ENCODE peak calls at places on chromosomes 5 and 9, in eight cellular contexts. C is upper lobe of left lung, A is psoas muscle, X is transverse colon, N is BJ, D is NT2/D1, T is right lobe of liver, E is heart right ventricle. R is an unnamed sample.

GRCh38 chr5:18220631-18221030 is 586.4 kb downstream of the TAF11L14 start:
- DNase-seq in C (no peak), A (no peak), X (no peak), N (no peak), D (no peak), T (no peak), E (no peak), R (no peak)

GRCh38 chr9:124972241-124972770 is 31.4 kb upstream of the GOLGA1 start:
- DNase-seq in C (no peak), A (no peak), X (no peak), N (no peak), D (no peak), T (no peak), E (no peak), R (no peak)

GRCh38 chr5:14510156-14510734 is 71.3 kb upstream of the OTULINL start:
- DNase-seq in C (no peak), A (no peak), X (no peak), N (no peak), D (no peak), T (no peak), E (no peak), R (no peak)

GRCh38 chr9:87792831-87793288 is 66.9 kb downstream of the CTSL start:
- DNase-seq in C (no peak), A (peak; percentile 77), X (peak; percentile 50), N (peak; percentile 19), D (no peak), T (peak; percentile 67), E (peak; percentile 68), R (peak; percentile 65)

GRCh38 chr9:37421914-37422288 is 595 bp upstream of the GRHPR start:
- DNase-seq in C (no peak), A (peak; percentile 50), X (no peak), N (no peak), D (no peak), T (peak; percentile 61), E (peak; percentile 34), R (no peak)

GRCh38 chr5:139137703-139138102 is 60.5 kb downstream of the SIL1 start:
- DNase-seq in C (no peak), A (peak; percentile 30), X (peak; percentile 12), N (no peak), D (no peak), T (no peak), E (no peak), R (peak; percentile 27)

GRCh38 chr5:16937023-16937379 is 913 bp upstream of the MYO10 start:
- DNase-seq in C (no peak), A (no peak), X (peak; percentile 75), N (no peak), D (no peak), T (no peak), E (no peak), R (no peak)

GRCh38 chr9:91503650-91504007 is 80.0 kb upstream of the NFIL3 start:
- DNase-seq in C (no peak), A (no peak), X (no peak), N (no peak), D (no peak), T (no peak), E (no peak), R (no peak)

GRCh38 chr9:98134702-98135557 is 15.9 kb upstream of the TRIM14 start:
- DNase-seq in C (peak; percentile 21), A (no peak), X (peak; percentile 2), N (no peak), D (no peak), T (no peak), E (no peak), R (no peak)

GRCh38 chr5:1511651-1512540 is 11.9 kb downstream of the LPCAT1 start:
- DNase-seq in C (peak; percentile 74), A (peak; percentile 3), X (peak; percentile 7), N (peak; percentile 19), D (no peak), T (peak; percentile 21), E (no peak), R (no peak)

GRCh38 chr9:18294229-18294628 is 179.7 kb upstream of the ADAMTSL1 start:
- DNase-seq in C (no peak), A (no peak), X (no peak), N (no peak), D (no peak), T (no peak), E (no peak), R (no peak)

GRCh38 chr5:154308457-154309360 is 118.2 kb downstream of the GALNT10 start:
- DNase-seq in C (no peak), A (no peak), X (no peak), N (peak; percentile 70), D (no peak), T (no peak), E (no peak), R (peak; percentile 82)

GRCh38 chr5:132498686-132499271 is 8.2 kb upstream of the IRF1 start:
- DNase-seq in C (no peak), A (no peak), X (no peak), N (no peak), D (no peak), T (no peak), E (no peak), R (no peak)

GRCh38 chr9:125991886-125992529 is 244.8 kb downstream of the PBX3 start:
- DNase-seq in C (no peak), A (no peak), X (no peak), N (no peak), D (no peak), T (peak; percentile 5), E (no peak), R (no peak)

GRCh38 chr5:71882826-71883744 is 164.0 kb downstream of the CARTPT start:
- DNase-seq in C (no peak), A (no peak), X (no peak), N (peak; percentile 53), D (no peak), T (no peak), E (no peak), R (peak; percentile 14)

GRCh38 chr5:154923441-154924430 is 14.3 kb downstream of the GEMIN5 start:
- DNase-seq in C (no peak), A (no peak), X (no peak), N (peak; percentile 86), D (no peak), T (no peak), E (no peak), R (no peak)

GRCh38 chr5:8363133-8363532 is 494.2 kb downstream of the MTRR start:
- DNase-seq in C (no peak), A (no peak), X (no peak), N (no peak), D (no peak), T (no peak), E (no peak), R (peak; percentile 42)

GRCh38 chr5:157821822-157822622 is 36.9 kb downstream of the CLINT1 start:
- DNase-seq in C (no peak), A (no peak), X (no peak), N (no peak), D (no peak), T (no peak), E (no peak), R (peak; percentile 25)

GRCh38 chr9:27107241-27107640 is 1.8 kb upstream of the TEK start:
- DNase-seq in C (no peak), A (no peak), X (no peak), N (no peak), D (no peak), T (no peak), E (no peak), R (no peak)

GRCh38 chr5:133366966-133367365 is 245.4 kb downstream of the FSTL4 start:
- DNase-seq in C (no peak), A (no peak), X (no peak), N (no peak), D (no peak), T (no peak), E (no peak), R (no peak)

GRCh38 chr9:131762356-131762932 is 22.6 kb upstream of the RAPGEF1 start:
- DNase-seq in C (peak; percentile 95), A (peak; percentile 79), X (peak; percentile 78), N (no peak), D (peak; percentile 77), T (peak; percentile 75), E (peak; percentile 53), R (peak; percentile 11)

GRCh38 chr5:73938938-73939320 is 312.9 kb downstream of the ARHGEF28 start:
- DNase-seq in C (no peak), A (no peak), X (no peak), N (no peak), D (no peak), T (no peak), E (no peak), R (peak; percentile 32)

GRCh38 chr5:11524188-11524587 is 380.1 kb downstream of the CTNND2 start:
- DNase-seq in C (no peak), A (no peak), X (no peak), N (no peak), D (no peak), T (no peak), E (no peak), R (no peak)

GRCh38 chr5:56307714-56308346 is 74.7 kb upstream of the ANKRD55 start:
- DNase-seq in C (no peak), A (no peak), X (no peak), N (no peak), D (no peak), T (no peak), E (no peak), R (no peak)

GRCh38 chr5:94693043-94693822 is 74.8 kb downstream of the SLF1 start:
- DNase-seq in C (no peak), A (no peak), X (no peak), N (peak; percentile 92), D (no peak), T (no peak), E (no peak), R (peak; percentile 74)

GRCh38 chr5:6843335-6843734 is 130.1 kb downstream of the TENT4A start:
- DNase-seq in C (no peak), A (no peak), X (no peak), N (no peak), D (no peak), T (no peak), E (no peak), R (no peak)
- H3K27me3 ChIP-seq in C (no peaks in the 10 kb centered on the region), A (no peaks in the 10 kb centered on the region), X (no peaks in the 10 kb centered on the region), N (no peaks in the 10 kb centered on the region), D (no peaks in the 10 kb centered on the region), T (no peaks in the 10 kb centered on the region), E (peaks cover 10% of the 10 kb centered on the region), R (no peaks in the 10 kb centered on the region)

GRCh38 chr9:135265931-135266330 is 178.5 kb downstream of the OLFM1 start:
- DNase-seq in C (no peak), A (no peak), X (no peak), N (no peak), D (no peak), T (no peak), E (no peak), R (no peak)
- H3K27me3 ChIP-seq in C (no peaks in the 10 kb centered on the region), A (peaks cover 60% of the 10 kb centered on the region), X (peaks cover 6% of the 10 kb centered on the region), N (no peaks in the 10 kb centered on the region), D (peaks cover 6% of the 10 kb centered on the region), T (no peaks in the 10 kb centered on the region), E (peaks cover 72% of the 10 kb centered on the region), R (no peaks in the 10 kb centered on the region)

DNA sequence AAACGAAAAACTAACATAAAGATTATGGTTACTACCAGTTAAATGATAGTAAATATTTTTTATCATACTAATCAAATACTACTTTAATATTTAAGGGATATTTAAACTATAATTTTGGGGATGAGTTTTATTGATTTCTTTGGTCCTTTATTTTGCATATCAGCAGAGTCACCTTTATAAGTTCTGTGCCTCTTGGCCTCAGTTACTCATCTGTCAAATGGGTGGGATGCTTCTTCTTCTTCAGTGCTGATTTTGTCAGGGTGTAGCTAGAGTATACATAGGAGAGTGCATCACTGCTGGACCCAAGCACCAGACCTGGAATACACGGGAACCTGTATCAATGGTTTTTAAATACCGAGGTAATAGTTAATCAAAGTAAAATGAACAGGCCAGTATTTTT is 5.6 kb downstream of the ENTREP1 start:
- DNase-seq in C (no peak), A (no peak), X (no peak), N (no peak), D (no peak), T (no peak), E (no peak), R (no peak)
- H3K27me3 ChIP-seq in C (no peaks in the 10 kb centered on the region), A (no peaks in the 10 kb centered on the region), X (peaks cover 39% of the 10 kb centered on the region), N (peaks cover 17% of the 10 kb centered on the region), D (peaks cover 18% of the 10 kb centered on the region), T (no peaks in the 10 kb centered on the region), E (no peaks in the 10 kb centered on the region), R (peaks cover 6% of the 10 kb centered on the region)

GRCh38 chr5:93583525-93583798 is 440 bp downstream of the NR2F1 start:
- DNase-seq in C (no peak), A (no peak), X (no peak), N (no peak), D (no peak), T (no peak), E (no peak), R (no peak)
- H3K27me3 ChIP-seq in C (peaks cover 71% of the 10 kb centered on the region), A (peaks cover 30% of the 10 kb centered on the region), X (peaks cover 93% of the 10 kb centered on the region), N (no peaks in the 10 kb centered on the region), D (peaks cover 85% of the 10 kb centered on the region), T (no peaks in the 10 kb centered on the region), E (peaks cover 82% of the 10 kb centered on the region), R (no peaks in the 10 kb centered on the region)